ENCODE peak calls at places on chromosomes 12 and 14, in ten cellular contexts. I, W, S, H, R, X, T, A, L and G are unnamed samples.
A peak's percentile ranks its signal among the peaks of the same experiment; 100 is the strongest.

GRCh38 chr12:90854136-90854689 is 100.8 kb downstream of the CCER1 start:
- DNase-seq in I (no peak), W (peak; percentile 56), S (peak; percentile 21), H (peak; percentile 5), R (no peak), X (peak; percentile 82), T (peak; percentile 40), A (no peak), L (no peak), G (no peak)

GRCh38 chr14:69712637-69713088 is 54.3 kb upstream of the SRSF5 start:
- DNase-seq in I (no peak), W (peak; percentile 87), S (no peak), H (peak; percentile 53), R (peak; percentile 35), X (peak; percentile 96), T (no peak), A (peak; percentile 76), L (no peak), G (no peak)

GRCh38 chr12:15304296-15304695 is 18.0 kb upstream of the PTPRO start:
- DNase-seq in I (no peak), W (no peak), S (no peak), H (no peak), R (no peak), X (no peak), T (no peak), A (no peak), L (no peak), G (no peak)

GRCh38 chr12:71958056-71958455 is 19.4 kb downstream of the TPH2 start:
- DNase-seq in I (no peak), W (no peak), S (no peak), H (no peak), R (no peak), X (no peak), T (no peak), A (no peak), L (no peak), G (no peak)

GRCh38 chr12:116241157-116241772 is 36.2 kb downstream of the MED13L start:
- DNase-seq in I (no peak), W (no peak), S (no peak), H (no peak), R (no peak), X (peak; percentile 11), T (no peak), A (no peak), L (no peak), G (no peak)

GRCh38 chr14:77148510-77149231 is 7.1 kb upstream of the ZDHHC22 start:
- DNase-seq in I (no peak), W (peak; percentile 13), S (no peak), H (no peak), R (no peak), X (peak; percentile 40), T (no peak), A (no peak), L (no peak), G (no peak)

GRCh38 chr12:32322354-32322753 is 77.0 kb upstream of the FGD4 start:
- DNase-seq in I (no peak), W (peak; percentile 20), S (no peak), H (no peak), R (no peak), X (peak; percentile 81), T (no peak), A (no peak), L (no peak), G (no peak)

GRCh38 chr12:76158518-76159321 is 74.2 kb upstream of the NAP1L1 start:
- DNase-seq in I (peak; percentile 33), W (no peak), S (peak; percentile 59), H (peak; percentile 78), R (peak; percentile 67), X (peak; percentile 23), T (peak; percentile 62), A (no peak), L (no peak), G (peak; percentile 83)

GRCh38 chr14:93396456-93396855 is 34.3 kb upstream of the UNC79 start:
- DNase-seq in I (no peak), W (no peak), S (no peak), H (no peak), R (no peak), X (peak; percentile 46), T (no peak), A (no peak), L (no peak), G (no peak)

GRCh38 chr14:93994919-93995682 is 2.0 kb upstream of the CCDC197 start:
- DNase-seq in I (no peak), W (no peak), S (no peak), H (peak; percentile 40), R (no peak), X (peak; percentile 69), T (no peak), A (no peak), L (peak; percentile 94), G (peak; percentile 73)

GRCh38 chr12:105948331-105948730 is 190.4 kb downstream of the NUAK1 start:
- DNase-seq in I (no peak), W (peak; percentile 5), S (no peak), H (no peak), R (no peak), X (peak; percentile 24), T (no peak), A (no peak), L (peak; percentile 72), G (no peak)

GRCh38 chr14:28746247-28746646 is 20.3 kb upstream of the FOXG1 start:
- DNase-seq in I (no peak), W (no peak), S (no peak), H (no peak), R (no peak), X (no peak), T (no peak), A (no peak), L (no peak), G (no peak)

GRCh38 chr14:94343238-94343637 is 20.1 kb upstream of the SERPINA6 start:
- DNase-seq in I (no peak), W (no peak), S (no peak), H (no peak), R (no peak), X (no peak), T (no peak), A (no peak), L (no peak), G (no peak)

GRCh38 chr12:20527396-20528154 is 159.2 kb downstream of the PDE3A start:
- DNase-seq in I (no peak), W (no peak), S (no peak), H (no peak), R (no peak), X (no peak), T (no peak), A (no peak), L (no peak), G (no peak)

GRCh38 chr12:109771746-109772621 is 58.4 kb downstream of the FAM222A start:
- DNase-seq in I (no peak), W (no peak), S (no peak), H (no peak), R (no peak), X (peak; percentile 24), T (no peak), A (no peak), L (peak; percentile 51), G (no peak)

GRCh38 chr14:93775158-93775557 is 13.1 kb downstream of the PRIMA1 start:
- DNase-seq in I (no peak), W (no peak), S (no peak), H (no peak), R (no peak), X (no peak), T (no peak), A (no peak), L (no peak), G (no peak)